ENCODE peak calls at places on chromosomes 16 and 17, in nine cellular contexts. A is mucosa of descending colon; L is DND-41; K is T-helper 17 cell; H is HCT116; W is Panc1; B is activated naive CD4-positive, alpha-beta T cell treated with anti-CD3 and anti-CD28 coated beads, Interleukin-2, amount 50 U/mL, for 72 hours; S is CD4-positive, CD25-positive, alpha-beta regulatory T cell; G is naive B cell. N is an unnamed sample.
A peak's percentile ranks its signal among the peaks of the same experiment; 100 is the strongest.

GRCh38 chr17:1142503-1143095 is 37.2 kb downstream of the ABR start:
- ATAC-seq in A (no peak), L (no peak), K (no peak), H (no peak), W (no peak), B (no peak), S (no peak), G (no peak), N (no peak)

GRCh38 chr16:20399185-20399584 is 5.4 kb downstream of the PDILT start:
- ATAC-seq in A (no peak), L (no peak), K (no peak), H (no peak), W (no peak), B (no peak), S (no peak), G (no peak), N (no peak)

GRCh38 chr16:70700101-70701020 is 14.5 kb upstream of the MTSS2 start:
- ATAC-seq in A (no peak), L (no peak), K (no peak), H (no peak), W (no peak), B (no peak), S (no peak), G (no peak), N (no peak)

GRCh38 chr17:67019809-67020208 is 24.5 kb upstream of the CACNG1 start:
- ATAC-seq in A (peak; percentile 27), L (no peak), K (no peak), H (no peak), W (no peak), B (no peak), S (no peak), G (no peak), N (no peak)

GRCh38 chr17:30323262-30323894 is 10.5 kb downstream of the TMIGD1 start:
- ATAC-seq in A (peak; percentile 55), L (peak; percentile 67), K (peak; percentile 88), H (no peak), W (no peak), B (no peak), S (peak; percentile 43), G (peak; percentile 43), N (no peak)

GRCh38 chr17:76351526-76352071 is 2.1 kb downstream of the PRPSAP1 start:
- ATAC-seq in A (no peak), L (no peak), K (no peak), H (no peak), W (no peak), B (no peak), S (no peak), G (no peak), N (no peak)

GRCh38 chr17:9577402-9577709 is 914 bp downstream of the CFAP52 start:
- ATAC-seq in A (no peak), L (no peak), K (no peak), H (no peak), W (no peak), B (no peak), S (no peak), G (no peak), N (no peak)

GRCh38 chr17:4332296-4332970 is 34.0 kb downstream of the UBE2G1 start:
- ATAC-seq in A (peak; percentile 24), L (no peak), K (no peak), H (no peak), W (peak; percentile 88), B (no peak), S (no peak), G (no peak), N (peak; percentile 57)

N was measured in SK-N-SH treated with all-trans-retinoic acid at 6 μM for 48 hours.